ENCODE peak calls at places on chromosomes 2 and 18, in eight cellular contexts. O, P, X, L, S, A, C and W are unnamed samples.

GRCh38 chr2:119196301-119197124 is 27.1 kb upstream of the STEAP3 start:
- DNase-seq in O (no peak), P (no peak), X (no peak), L (no peak), S (no peak), A (no peak), C (no peak), W (no peak)

GRCh38 chr2:186309901-186310300 is 176.2 kb upstream of the ZC3H15 start:
- DNase-seq in O (no peak), P (no peak), X (peak; percentile 11), L (peak; percentile 87), S (no peak), A (peak; percentile 22), C (no peak), W (no peak)

GRCh38 chr2:28338046-28338753 is 54.5 kb upstream of the FOSL2 start:
- DNase-seq in O (no peak), P (peak; percentile 62), X (peak; percentile 91), L (peak; percentile 94), S (no peak), A (peak; percentile 37), C (no peak), W (no peak)

GRCh38 chr18:57202881-57203280 is 56.0 kb downstream of the BOD1L2 start:
- DNase-seq in O (no peak), P (no peak), X (no peak), L (no peak), S (no peak), A (no peak), C (no peak), W (no peak)

GRCh38 chr18:44916429-44917183 is 235.9 kb downstream of the SETBP1 start:
- DNase-seq in O (no peak), P (no peak), X (no peak), L (no peak), S (no peak), A (no peak), C (no peak), W (no peak)

GRCh38 chr18:23658296-23658695 is 4.4 kb downstream of the ANKRD29 start:
- DNase-seq in O (no peak), P (no peak), X (no peak), L (peak; percentile 34), S (no peak), A (no peak), C (no peak), W (no peak)

GRCh38 chr18:45557296-45557695 is 58.0 kb upstream of the SLC14A2 start:
- DNase-seq in O (no peak), P (no peak), X (no peak), L (no peak), S (no peak), A (no peak), C (no peak), W (no peak)

GRCh38 chr2:28252308-28252707 is 140.3 kb upstream of the FOSL2 start:
- DNase-seq in O (no peak), P (no peak), X (no peak), L (no peak), S (peak; percentile 44), A (no peak), C (no peak), W (peak; percentile 37)

GRCh38 chr2:234483568-234484251 is 13.2 kb downstream of the ARL4C start:
- DNase-seq in O (peak; percentile 43), P (no peak), X (no peak), L (no peak), S (no peak), A (no peak), C (no peak), W (peak; percentile 44)

GRCh38 chr18:32072321-32072720 is 19.4 kb upstream of the RNF138 start:
- DNase-seq in O (no peak), P (no peak), X (no peak), L (peak; percentile 36), S (no peak), A (no peak), C (no peak), W (peak; percentile 47)

GRCh38 chr18:69844656-69845055 is 103.0 kb downstream of the CD226 start:
- DNase-seq in O (no peak), P (no peak), X (no peak), L (no peak), S (no peak), A (no peak), C (no peak), W (no peak)

GRCh38 chr2:237745250-237745613 is 53.3 kb upstream of the RBM44 start:
- DNase-seq in O (no peak), P (no peak), X (no peak), L (no peak), S (no peak), A (no peak), C (no peak), W (no peak)
- TF ChIP-seq CTCF in O (no peak), P (no peak), X (no peak), L (no peak), S (no peak), A (no peak), C (peak; percentile 39), W (no peak)

GRCh38 chr2:152421521-152422367 is 86.8 kb downstream of the FMNL2 start:
- DNase-seq in O (peak; percentile 92), P (no peak), X (peak; percentile 99), L (peak; percentile 98), S (no peak), A (peak; percentile 72), C (no peak), W (no peak)
- TF ChIP-seq CTCF in O (no peak), P (no peak), X (no peak), L (no peak), S (no peak), A (no peak), C (no peak), W (no peak)

DNA sequence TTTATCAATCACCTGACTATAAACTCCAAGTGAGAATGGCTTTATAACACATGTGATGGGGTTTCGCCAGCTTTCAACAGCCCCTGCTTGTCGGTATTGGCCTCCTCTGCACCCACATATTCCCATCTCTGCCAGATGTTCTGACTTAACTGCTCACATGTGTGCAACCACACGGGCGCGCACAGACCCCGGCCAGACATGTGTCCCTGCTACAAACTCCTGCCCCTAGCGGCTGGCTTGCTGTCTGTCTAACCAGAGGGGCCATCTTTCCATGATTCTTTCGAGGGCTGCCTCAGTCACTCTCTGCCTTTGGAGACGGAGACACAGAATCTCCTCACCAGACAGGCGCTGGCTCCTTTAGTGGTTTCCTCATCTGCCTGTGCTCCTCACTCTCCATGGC is 15.3 kb downstream of the STON1 start:
- DNase-seq in O (no peak), P (no peak), X (no peak), L (peak; percentile 13), S (no peak), A (no peak), C (no peak), W (no peak)
- TF ChIP-seq CTCF in O (no peak), P (no peak), X (no peak), L (peak; percentile 37), S (peak; percentile 16), A (no peak), C (peak; percentile 31), W (no peak)

GRCh38 chr2:197499594-197500502 is at the start of the genes HSPD1 and HSPE1:
- DNase-seq in O (peak; percentile 99), P (peak; percentile 99), X (peak; percentile 98), L (peak; percentile 99), S (peak; percentile 98), A (peak; percentile 98), C (peak; percentile 97), W (peak; percentile 97)
- TF ChIP-seq CTCF in O (no peak), P (no peak), X (no peak), L (no peak), S (no peak), A (no peak), C (no peak), W (peak; percentile 56)

GRCh38 chr18:74654637-74655036 is 57.0 kb downstream of the ZNF407 start:
- DNase-seq in O (peak; percentile 1), P (no peak), X (peak; percentile 15), L (peak; percentile 61), S (no peak), A (no peak), C (no peak), W (no peak)

GRCh38 chr18:74652392-74652988 is 54.8 kb downstream of the ZNF407 start:
- DNase-seq in O (peak; percentile 22), P (no peak), X (peak; percentile 18), L (peak; percentile 81), S (no peak), A (no peak), C (no peak), W (peak; percentile 43)
- TF ChIP-seq CTCF in O (peak; percentile 48), P (peak; percentile 68), X (peak; percentile 60), L (peak; percentile 62), S (peak; percentile 33), A (peak; percentile 48), C (peak; percentile 85), W (no peak)